ENCODE peak calls at places on chromosomes 16 and 17, in four cellular contexts. X is GM12878, V is H1, C is K562. J is an unnamed sample.

GRCh38 chr17:35931794-35932419 is 1.3 kb upstream of the RDM1 start:
- DNase-seq in X (no peak), V (no peak), C (no peak), J (no peak)

GRCh38 chr17:41792835-41793748 is 6.6 kb upstream of the JUP start:
- DNase-seq in X (no peak), V (no peak), C (peak; percentile 85), J (peak; percentile 68)

GRCh38 chr16:21593530-21594289 is 5.7 kb upstream of the METTL9 start:
- DNase-seq in X (no peak), V (no peak), C (no peak), J (no peak)

GRCh38 chr16:67104845-67105244 is 4.9 kb upstream of the PHAF1 start:
- DNase-seq in X (no peak), V (no peak), C (no peak), J (no peak)

GRCh38 chr16:57898961-57899360 is 72.0 kb downstream of the CNGB1 start:
- DNase-seq in X (no peak), V (no peak), C (no peak), J (no peak)

GRCh38 chr17:19343671-19344151 is 18.8 kb downstream of the B9D1 start:
- DNase-seq in X (no peak), V (no peak), C (no peak), J (no peak)

GRCh38 chr17:50681260-50682200 is 26.2 kb downstream of the ANKRD40 start:
- DNase-seq in X (no peak), V (no peak), C (peak; percentile 75), J (peak; percentile 69)

GRCh38 chr17:36901506-36901905 is 35.8 kb upstream of the LHX1 start:
- DNase-seq in X (no peak), V (no peak), C (no peak), J (peak; percentile 16)

GRCh38 chr16:4314532-4315184 is 1.2 kb upstream of the GLIS2 start:
- DNase-seq in X (no peak), V (peak; percentile 66), C (no peak), J (no peak)

GRCh38 chr17:3543453-3543852 is 14.2 kb downstream of the TRPV3 start:
- DNase-seq in X (no peak), V (no peak), C (no peak), J (no peak)

GRCh38 chr16:4936181-4936990 is 562 bp downstream of the PPL start:
- DNase-seq in X (no peak), V (peak; percentile 80), C (peak; percentile 72), J (no peak)

GRCh38 chr17:56786989-56787482 is 46.7 kb downstream of the C17orf67 start:
- DNase-seq in X (peak; percentile 60), V (no peak), C (no peak), J (peak; percentile 73)

GRCh38 chr17:61575983-61576382 is 15.0 kb downstream of the NACA2 start:
- DNase-seq in X (no peak), V (no peak), C (no peak), J (no peak)

GRCh38 chr16:70675851-70676513 is 9.9 kb downstream of the MTSS2 start:
- DNase-seq in X (no peak), V (no peak), C (no peak), J (no peak)

GRCh38 chr17:38724337-38724988 is 5.7 kb upstream of the CISD3 start:
- DNase-seq in X (no peak), V (no peak), C (no peak), J (no peak)

GRCh38 chr16:15708096-15708495 is 58.1 kb downstream of the NDE1 start:
- DNase-seq in X (no peak), V (no peak), C (no peak), J (no peak)

GRCh38 chr17:39225974-39226683 is 384 bp upstream of the STAC2 start:
- DNase-seq in X (no peak), V (peak; percentile 98), C (peak; percentile 92), J (no peak)

GRCh38 chr16:30602595-30603277 is 7.5 kb downstream of the ZNF689 start:
- DNase-seq in X (no peak), V (no peak), C (no peak), J (no peak)

GRCh38 chr16:17271687-17272086 is 199.1 kb downstream of the XYLT1 start:
- DNase-seq in X (no peak), V (no peak), C (no peak), J (no peak)

GRCh38 chr16:22220714-22221113 is 14.6 kb downstream of the EEF2K start:
- DNase-seq in X (no peak), V (no peak), C (no peak), J (no peak)

GRCh38 chr16:85086347-85087291 is 25.7 kb downstream of the CIBAR2 start:
- DNase-seq in X (no peak), V (peak; percentile 89), C (peak; percentile 86), J (peak; percentile 56)

GRCh38 chr17:33725675-33726271 is 432.7 kb upstream of the ASIC2 start:
- DNase-seq in X (no peak), V (peak; percentile 88), C (peak; percentile 75), J (peak; percentile 24)

GRCh38 chr17:66777689-66778225 is 57.2 kb upstream of the CACNG5 start:
- DNase-seq in X (no peak), V (peak; percentile 62), C (no peak), J (no peak)

GRCh38 chr16:67034478-67034877 is 5.5 kb downstream of the CBFB start:
- DNase-seq in X (no peak), V (peak; percentile 17), C (no peak), J (no peak)

GRCh38 chr17:64491034-64491860 is 5.6 kb downstream of the POLG2 start:
- DNase-seq in X (no peak), V (no peak), C (no peak), J (peak; percentile 57)
- TF ChIP-seq MAX in X (no peak), V (no peak), C (no peak), J (no peak)

GRCh38 chr17:1376061-1376460 is 24.0 kb downstream of the YWHAE start:
- DNase-seq in X (no peak), V (no peak), C (no peak), J (no peak)

GRCh38 chr17:1375615-1376014 is 24.4 kb downstream of the YWHAE start:
- DNase-seq in X (no peak), V (no peak), C (no peak), J (no peak)

GRCh38 chr17:1372618-1373017 is 27.4 kb downstream of the YWHAE start:
- DNase-seq in X (no peak), V (no peak), C (no peak), J (no peak)

GRCh38 chr17:1373710-1374237 is 26.2 kb downstream of the YWHAE start:
- DNase-seq in X (no peak), V (no peak), C (no peak), J (no peak)

GRCh38 chr17:1374426-1375177 is 25.4 kb downstream of the YWHAE start:
- DNase-seq in X (no peak), V (no peak), C (no peak), J (no peak)
- H3K27ac ChIP-seq in X (no peak overlapping the region), V (no peak overlapping the region), C (no peak overlapping the region), J (no peak overlapping the region)

GRCh38 chr17:74513987-74514631 is 17.2 kb downstream of the CD300LB start:
- DNase-seq in X (peak; percentile 73), V (peak; percentile 61), C (peak; percentile 32), J (peak; percentile 40)
- TF ChIP-seq HDAC6 in X (no peak), V (no peak), C (no peak), J (no peak)

GRCh38 chr17:4949321-4950074 is 1.2 kb upstream of the PFN1 start:
- DNase-seq in X (no peak), V (peak; percentile 85), C (peak; percentile 84), J (peak; percentile 82)
- TF ChIP-seq MAX in X (no peak), V (peak; percentile 84), C (peak; percentile 87), J (peak; percentile 97)

DNA sequence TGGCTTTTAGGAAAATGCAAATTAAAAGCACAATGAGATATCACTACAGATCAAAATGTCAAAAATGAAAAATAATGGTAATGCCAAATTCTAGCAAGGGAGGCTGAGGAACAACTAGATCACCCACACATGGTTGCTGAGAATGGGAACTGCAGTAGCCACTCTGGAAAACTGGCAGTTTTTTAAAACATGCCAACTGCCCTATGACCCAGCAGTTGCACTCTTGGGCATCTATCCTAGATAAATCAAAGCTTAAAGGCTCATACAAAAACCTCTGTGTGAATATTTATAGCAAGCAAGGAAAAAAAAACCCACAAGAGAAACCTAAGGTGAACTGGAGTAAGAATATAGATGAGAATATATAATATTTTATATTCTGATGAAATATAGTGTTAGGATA is 104.3 kb downstream of the PRKCB start:
- DNase-seq in X (no peak), V (no peak), C (no peak), J (no peak)
- H3K27ac ChIP-seq in X (no peak overlapping the region), V (no peak overlapping the region), C (no peak overlapping the region), J (no peak overlapping the region)

GRCh38 chr17:63308272-63308671 is 137.8 kb downstream of the CYB561 start:
- DNase-seq in X (no peak), V (no peak), C (no peak), J (no peak)
- TF ChIP-seq HDAC6 in X (no peak), V (no peak), C (no peak), J (no peak)

DNA sequence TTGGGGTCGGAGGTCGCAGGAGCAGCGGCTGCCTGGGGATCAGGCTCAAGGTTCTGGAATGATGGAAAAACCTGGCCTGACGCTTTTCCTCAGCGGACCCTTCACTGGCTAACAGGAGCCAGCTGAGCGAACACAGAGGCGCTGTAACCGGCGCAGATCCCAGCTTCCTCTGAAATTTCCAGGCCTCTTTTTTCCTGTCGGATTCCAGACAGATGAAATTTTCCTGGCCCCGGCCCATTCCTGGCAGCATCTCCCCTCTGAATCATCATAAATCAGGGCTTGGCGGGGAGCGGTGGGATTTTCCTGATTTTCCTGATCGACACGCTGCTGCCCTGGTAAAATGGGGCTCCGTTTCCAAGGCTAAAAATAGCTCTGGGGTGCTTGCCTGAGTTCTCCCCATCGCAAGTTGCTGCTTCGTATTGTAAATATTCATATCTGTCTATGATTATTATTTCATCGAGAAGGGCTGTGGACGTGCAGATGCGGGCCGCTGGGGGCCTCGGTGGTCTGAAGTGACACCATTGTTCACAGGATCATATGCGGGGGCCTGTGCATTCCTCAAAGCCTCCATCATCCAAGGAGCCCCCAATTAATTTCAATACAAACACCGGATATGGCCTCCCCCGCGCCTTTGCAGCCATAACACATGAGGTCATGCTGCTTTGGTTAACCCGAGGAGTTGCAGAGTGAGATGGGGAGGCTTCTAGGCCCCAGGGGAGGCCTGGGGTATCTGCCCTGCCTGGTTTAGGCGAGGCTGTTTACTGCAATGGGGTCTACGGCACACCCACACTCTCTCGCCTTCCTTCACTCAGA is 45.8 kb upstream of the ETV4 start:
- DNase-seq in X (no peak), V (no peak), C (no peak), J (no peak)
- TF ChIP-seq MAX in X (no peak), V (no peak), C (no peak), J (no peak)

GRCh38 chr17:55585629-55586028 is 74.4 kb upstream of the SMIM36 start:
- DNase-seq in X (no peak), V (no peak), C (no peak), J (no peak)

GRCh38 chr17:55587608-55588139 is 76.4 kb upstream of the SMIM36 start:
- DNase-seq in X (no peak), V (no peak), C (no peak), J (no peak)

GRCh38 chr17:55584055-55584685 is 72.9 kb upstream of the SMIM36 start:
- DNase-seq in X (no peak), V (no peak), C (no peak), J (no peak)

GRCh38 chr17:55582910-55583309 is 71.7 kb upstream of the SMIM36 start:
- DNase-seq in X (no peak), V (no peak), C (no peak), J (no peak)

DNA sequence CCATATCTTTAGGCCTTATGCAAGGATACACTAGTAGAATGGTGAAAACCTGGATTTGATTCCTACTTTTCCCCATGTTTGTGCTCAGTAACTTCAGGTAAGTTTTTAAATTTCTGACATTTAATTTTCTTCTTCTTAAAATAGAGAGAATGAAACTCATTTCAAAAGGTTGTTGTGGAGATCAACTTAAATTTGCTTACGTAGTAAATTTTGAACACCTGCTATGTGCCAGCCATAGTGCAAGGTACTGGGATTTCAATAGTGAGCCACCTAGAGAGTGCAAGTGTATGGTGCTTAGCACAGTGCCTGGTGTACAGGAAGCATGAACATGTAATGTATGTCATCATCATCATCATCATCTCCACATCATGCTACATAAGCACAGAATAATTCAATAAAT is 73.6 kb upstream of the SMIM36 start:
- DNase-seq in X (no peak), V (no peak), C (no peak), J (no peak)
- H3K27ac ChIP-seq in X (no peak overlapping the region), V (no peak overlapping the region), C (no peak overlapping the region), J (no peak overlapping the region)